ENCODE peak calls at places on chromosomes 2 and 18, in ten cellular contexts. R, N, Z, P, I, S, T, M, L and V are unnamed samples.

GRCh38 chr2:212968284-212969081 is 182.9 kb downstream of the IKZF2 start:
- DNase-seq in R (peak; percentile 85), N (no peak), Z (peak; percentile 19), P (no peak), I (no peak), S (no peak), T (peak; percentile 24), M (no peak), L (peak; percentile 17), V (no peak)

GRCh38 chr2:241812730-241813079 is 3.7 kb downstream of the NEU4 start:
- DNase-seq in R (no peak), N (no peak), Z (no peak), P (no peak), I (no peak), S (no peak), T (no peak), M (no peak), L (no peak), V (no peak)

GRCh38 chr18:28124239-28125029 is 52.5 kb downstream of the CDH2 start:
- DNase-seq in R (no peak), N (peak; percentile 14), Z (no peak), P (no peak), I (no peak), S (no peak), T (no peak), M (no peak), L (peak; percentile 27), V (peak; percentile 61)

GRCh38 chr2:131724019-131724418 is 196.3 kb downstream of the CCDC74A start:
- DNase-seq in R (no peak), N (no peak), Z (no peak), P (no peak), I (no peak), S (no peak), T (no peak), M (no peak), L (no peak), V (no peak)

GRCh38 chr2:122421777-122422176 is 666.3 kb downstream of the TSN start:
- DNase-seq in R (peak; percentile 32), N (no peak), Z (no peak), P (no peak), I (no peak), S (no peak), T (peak; percentile 14), M (no peak), L (peak; percentile 34), V (no peak)

GRCh38 chr2:9764153-9764778 is 79.0 kb upstream of the TAF1B start:
- DNase-seq in R (no peak), N (no peak), Z (no peak), P (no peak), I (no peak), S (no peak), T (no peak), M (no peak), L (peak; percentile 66), V (no peak)

GRCh38 chr18:215448-216010 is 52.3 kb downstream of the THOC1 start:
- DNase-seq in R (no peak), N (no peak), Z (no peak), P (no peak), I (no peak), S (no peak), T (no peak), M (no peak), L (no peak), V (no peak)

GRCh38 chr2:74197983-74198460 is 393 bp upstream of the MTHFD2 start:
- DNase-seq in R (no peak), N (peak; percentile 97), Z (no peak), P (no peak), I (no peak), S (no peak), T (no peak), M (no peak), L (no peak), V (no peak)

GRCh38 chr2:196166876-196167275 is 4.5 kb downstream of the STK17B start:
- DNase-seq in R (peak; percentile 62), N (peak; percentile 67), Z (no peak), P (no peak), I (no peak), S (no peak), T (peak; percentile 12), M (no peak), L (peak; percentile 65), V (peak; percentile 66)

GRCh38 chr2:67318014-67318413 is 79.1 kb upstream of the ETAA1 start:
- DNase-seq in R (no peak), N (no peak), Z (peak; percentile 10), P (no peak), I (no peak), S (no peak), T (no peak), M (no peak), L (no peak), V (no peak)

GRCh38 chr2:67323209-67323991 is 73.7 kb upstream of the ETAA1 start:
- DNase-seq in R (no peak), N (no peak), Z (no peak), P (no peak), I (no peak), S (no peak), T (no peak), M (no peak), L (no peak), V (no peak)

GRCh38 chr2:67318966-67319590 is 78.1 kb upstream of the ETAA1 start:
- DNase-seq in R (no peak), N (no peak), Z (no peak), P (no peak), I (no peak), S (no peak), T (no peak), M (no peak), L (no peak), V (no peak)

GRCh38 chr2:67322361-67323001 is 74.7 kb upstream of the ETAA1 start:
- DNase-seq in R (peak; percentile 72), N (peak; percentile 61), Z (peak; percentile 69), P (peak; percentile 70), I (no peak), S (peak; percentile 37), T (peak; percentile 62), M (peak; percentile 40), L (peak; percentile 79), V (peak; percentile 60)
- TF ChIP-seq CTCF in R (peak; percentile 73), N (peak; percentile 48), Z (peak; percentile 57), P (peak; percentile 35), I (peak; percentile 65), S (no peak), T (peak; percentile 75), M (no peak), L (peak; percentile 88), V (peak; percentile 38)

GRCh38 chr2:23988371-23988770 is 21.5 kb upstream of the MFSD2B start:
- DNase-seq in R (peak; percentile 49), N (peak; percentile 30), Z (no peak), P (no peak), I (no peak), S (no peak), T (peak; percentile 36), M (no peak), L (peak; percentile 62), V (peak; percentile 35)
- TF ChIP-seq CTCF in R (peak; percentile 43), N (peak; percentile 34), Z (peak; percentile 21), P (no peak), I (peak; percentile 22), S (no peak), T (peak; percentile 54), M (no peak), L (peak; percentile 80), V (peak; percentile 28)

GRCh38 chr2:117771969-117772630 is 42.4 kb upstream of the DDX18 start:
- DNase-seq in R (peak; percentile 40), N (peak; percentile 44), Z (peak; percentile 45), P (peak; percentile 45), I (no peak), S (no peak), T (peak; percentile 19), M (no peak), L (peak; percentile 64), V (peak; percentile 44)
- TF ChIP-seq CTCF in R (peak; percentile 42), N (peak; percentile 35), Z (peak; percentile 72), P (peak; percentile 18), I (peak; percentile 79), S (no peak), T (peak; percentile 44), M (peak; percentile 58), L (peak; percentile 68), V (peak; percentile 44)

DNA sequence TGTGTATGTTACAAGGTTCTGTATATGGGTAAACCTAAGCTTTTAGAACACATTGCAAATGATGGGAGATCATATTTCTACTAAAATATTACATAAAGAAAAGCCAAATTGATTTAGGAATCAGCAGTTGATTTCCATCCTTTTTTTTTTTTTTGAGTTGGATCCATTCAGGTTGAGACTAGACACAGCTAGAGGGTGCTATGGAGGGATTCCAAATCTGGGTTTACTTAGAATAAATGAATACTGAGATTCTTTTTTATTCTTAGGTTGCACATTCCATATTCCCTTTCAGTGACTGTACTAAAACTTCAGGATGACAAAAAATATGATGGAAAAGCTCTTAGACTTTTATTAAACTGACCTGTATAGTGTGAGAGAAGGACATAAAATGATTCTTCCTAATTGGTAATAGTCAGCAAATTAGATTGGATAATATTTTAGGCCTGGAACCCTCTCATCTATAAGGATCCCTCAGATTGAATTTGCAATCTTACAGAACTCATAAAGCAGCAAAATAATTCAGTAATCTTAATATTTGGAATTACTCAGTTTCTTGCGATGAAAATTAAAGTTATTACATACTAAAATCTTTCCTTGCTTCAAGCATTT is 183.3 kb upstream of the SESTD1 start:
- DNase-seq in R (no peak), N (peak; percentile 40), Z (no peak), P (no peak), I (no peak), S (no peak), T (no peak), M (no peak), L (peak; percentile 40), V (no peak)
- TF ChIP-seq CTCF in R (no peak), N (peak; percentile 26), Z (peak; percentile 33), P (no peak), I (no peak), S (no peak), T (no peak), M (no peak), L (peak; percentile 45), V (peak; percentile 28)